ENCODE peak calls at places on chromosomes 11 and 22, in eight cellular contexts. One of them, this sample, is unnamed.

GRCh38 chr11:72727521-72727920 is 24.7 kb downstream of the ARAP1 start:
- DNase-seq in fibroblast of lung: no peak
- DNase-seq in BE2C: no peak
- DNase-seq in spleen: no peak
- DNase-seq in choroid plexus epithelial cell: no peak
- DNase-seq in left ventricle myocardium inferior: no peak
- DNase-seq in Ammon's horn: no peak
- DNase-seq in stimulated activated CD8-positive, alpha-beta memory T cell treated with anti-CD3 and anti-CD28 coated beads, Interleukin-15, amount 100 ng/mL, for 48 hours: no peak
- DNase-seq in this sample: no peak

GRCh38 chr11:115930276-115930675 is 426.1 kb upstream of the CADM1 start:
- DNase-seq in spleen: no peak
- DNase-seq in choroid plexus epithelial cell: no peak
- DNase-seq in stimulated activated CD8-positive, alpha-beta memory T cell treated with anti-CD3 and anti-CD28 coated beads, Interleukin-15, amount 100 ng/mL, for 48 hours: no peak
- DNase-seq in fibroblast of lung: no peak
- DNase-seq in BE2C: no peak
- DNase-seq in left ventricle myocardium inferior: no peak
- DNase-seq in Ammon's horn: peak
- DNase-seq in this sample: no peak

GRCh38 chr11:133903875-133904817 is 52.6 kb downstream of the IGSF9B start:
- DNase-seq in spleen: peak
- DNase-seq in choroid plexus epithelial cell: no peak
- DNase-seq in BE2C: peak
- DNase-seq in left ventricle myocardium inferior: no peak
- DNase-seq in stimulated activated CD8-positive, alpha-beta memory T cell treated with anti-CD3 and anti-CD28 coated beads, Interleukin-15, amount 100 ng/mL, for 48 hours: no peak
- DNase-seq in Ammon's horn: no peak
- DNase-seq in fibroblast of lung: no peak
- DNase-seq in this sample: no peak

GRCh38 chr11:5297671-5298070 is 4.1 kb downstream of the OR51B4 start:
- DNase-seq in Ammon's horn: no peak
- DNase-seq in left ventricle myocardium inferior: no peak
- DNase-seq in stimulated activated CD8-positive, alpha-beta memory T cell treated with anti-CD3 and anti-CD28 coated beads, Interleukin-15, amount 100 ng/mL, for 48 hours: no peak
- DNase-seq in BE2C: no peak
- DNase-seq in choroid plexus epithelial cell: no peak
- DNase-seq in spleen: no peak
- DNase-seq in fibroblast of lung: peak
- DNase-seq in this sample: no peak

GRCh38 chr22:45179276-45180049 is 15.7 kb downstream of the NUP50 start:
- DNase-seq in choroid plexus epithelial cell: no peak
- DNase-seq in spleen: no peak
- DNase-seq in Ammon's horn: no peak
- DNase-seq in left ventricle myocardium inferior: no peak
- DNase-seq in stimulated activated CD8-positive, alpha-beta memory T cell treated with anti-CD3 and anti-CD28 coated beads, Interleukin-15, amount 100 ng/mL, for 48 hours: no peak
- DNase-seq in BE2C: no peak
- DNase-seq in fibroblast of lung: no peak
- DNase-seq in this sample: no peak

GRCh38 chr11:108616549-108616948 is 23.0 kb upstream of the EXPH5 start:
- DNase-seq in BE2C: no peak
- DNase-seq in Ammon's horn: no peak
- DNase-seq in fibroblast of lung: peak
- DNase-seq in stimulated activated CD8-positive, alpha-beta memory T cell treated with anti-CD3 and anti-CD28 coated beads, Interleukin-15, amount 100 ng/mL, for 48 hours: no peak
- DNase-seq in spleen: no peak
- DNase-seq in left ventricle myocardium inferior: no peak
- DNase-seq in choroid plexus epithelial cell: peak
- DNase-seq in this sample: no peak

GRCh38 chr11:26753738-26754504 is 32.1 kb upstream of the SLC5A12 start:
- DNase-seq in left ventricle myocardium inferior: no peak
- DNase-seq in spleen: no peak
- DNase-seq in stimulated activated CD8-positive, alpha-beta memory T cell treated with anti-CD3 and anti-CD28 coated beads, Interleukin-15, amount 100 ng/mL, for 48 hours: no peak
- DNase-seq in fibroblast of lung: peak
- DNase-seq in Ammon's horn: peak
- DNase-seq in BE2C: peak
- DNase-seq in choroid plexus epithelial cell: peak
- DNase-seq in this sample: peak

GRCh38 chr11:26457660-26458059 is 114.4 kb downstream of the MUC15 start:
- DNase-seq in choroid plexus epithelial cell: no peak
- DNase-seq in left ventricle myocardium inferior: no peak
- DNase-seq in spleen: no peak
- DNase-seq in Ammon's horn: no peak
- DNase-seq in BE2C: no peak
- DNase-seq in stimulated activated CD8-positive, alpha-beta memory T cell treated with anti-CD3 and anti-CD28 coated beads, Interleukin-15, amount 100 ng/mL, for 48 hours: no peak
- DNase-seq in fibroblast of lung: no peak
- DNase-seq in this sample: no peak

GRCh38 chr11:945986-946385 is 20.3 kb downstream of the AP2A2 start:
- DNase-seq in BE2C: no peak
- DNase-seq in choroid plexus epithelial cell: peak
- DNase-seq in left ventricle myocardium inferior: no peak
- DNase-seq in spleen: no peak
- DNase-seq in Ammon's horn: peak
- DNase-seq in stimulated activated CD8-positive, alpha-beta memory T cell treated with anti-CD3 and anti-CD28 coated beads, Interleukin-15, amount 100 ng/mL, for 48 hours: no peak
- DNase-seq in fibroblast of lung: peak
- DNase-seq in this sample: peak

GRCh38 chr22:24185001-24185500 is 3.8 kb downstream of the SUSD2 start:
- DNase-seq in BE2C: peak
- DNase-seq in fibroblast of lung: no peak
- DNase-seq in left ventricle myocardium inferior: peak
- DNase-seq in choroid plexus epithelial cell: no peak
- DNase-seq in spleen: no peak
- DNase-seq in stimulated activated CD8-positive, alpha-beta memory T cell treated with anti-CD3 and anti-CD28 coated beads, Interleukin-15, amount 100 ng/mL, for 48 hours: no peak
- DNase-seq in Ammon's horn: no peak
- DNase-seq in this sample: no peak

GRCh38 chr11:72553748-72554147 is 119.4 kb upstream of the CLPB start:
- DNase-seq in left ventricle myocardium inferior: no peak
- DNase-seq in fibroblast of lung: no peak
- DNase-seq in BE2C: peak
- DNase-seq in stimulated activated CD8-positive, alpha-beta memory T cell treated with anti-CD3 and anti-CD28 coated beads, Interleukin-15, amount 100 ng/mL, for 48 hours: peak
- DNase-seq in choroid plexus epithelial cell: no peak
- DNase-seq in spleen: no peak
- DNase-seq in Ammon's horn: no peak
- DNase-seq in this sample: no peak

GRCh38 chr11:104668797-104669463 is 229.3 kb downstream of the CASP12 start:
- DNase-seq in left ventricle myocardium inferior: no peak
- DNase-seq in BE2C: no peak
- DNase-seq in Ammon's horn: no peak
- DNase-seq in spleen: no peak
- DNase-seq in choroid plexus epithelial cell: peak
- DNase-seq in stimulated activated CD8-positive, alpha-beta memory T cell treated with anti-CD3 and anti-CD28 coated beads, Interleukin-15, amount 100 ng/mL, for 48 hours: no peak
- DNase-seq in fibroblast of lung: peak
- DNase-seq in this sample: no peak

GRCh38 chr22:45527456-45527855 is 24.8 kb downstream of the FBLN1 start:
- DNase-seq in stimulated activated CD8-positive, alpha-beta memory T cell treated with anti-CD3 and anti-CD28 coated beads, Interleukin-15, amount 100 ng/mL, for 48 hours: no peak
- DNase-seq in fibroblast of lung: no peak
- DNase-seq in BE2C: no peak
- DNase-seq in Ammon's horn: no peak
- DNase-seq in left ventricle myocardium inferior: no peak
- DNase-seq in spleen: no peak
- DNase-seq in choroid plexus epithelial cell: no peak
- DNase-seq in this sample: no peak

GRCh38 chr11:115869780-115870431 is 365.7 kb upstream of the CADM1 start:
- DNase-seq in stimulated activated CD8-positive, alpha-beta memory T cell treated with anti-CD3 and anti-CD28 coated beads, Interleukin-15, amount 100 ng/mL, for 48 hours: peak
- DNase-seq in choroid plexus epithelial cell: no peak
- DNase-seq in spleen: no peak
- DNase-seq in left ventricle myocardium inferior: no peak
- DNase-seq in fibroblast of lung: peak
- DNase-seq in Ammon's horn: no peak
- DNase-seq in BE2C: peak
- DNase-seq in this sample: no peak

GRCh38 chr22:29727248-29727551 is 7.4 kb downstream of the CABP7 start:
- DNase-seq in left ventricle myocardium inferior: peak
- DNase-seq in spleen: no peak
- DNase-seq in Ammon's horn: peak
- DNase-seq in BE2C: peak
- DNase-seq in stimulated activated CD8-positive, alpha-beta memory T cell treated with anti-CD3 and anti-CD28 coated beads, Interleukin-15, amount 100 ng/mL, for 48 hours: no peak
- DNase-seq in fibroblast of lung: peak
- DNase-seq in choroid plexus epithelial cell: peak
- DNase-seq in this sample: no peak

GRCh38 chr11:21142007-21142406 is 472.6 kb downstream of the NELL1 start:
- DNase-seq in stimulated activated CD8-positive, alpha-beta memory T cell treated with anti-CD3 and anti-CD28 coated beads, Interleukin-15, amount 100 ng/mL, for 48 hours: no peak
- DNase-seq in spleen: no peak
- DNase-seq in choroid plexus epithelial cell: no peak
- DNase-seq in left ventricle myocardium inferior: no peak
- DNase-seq in BE2C: peak
- DNase-seq in fibroblast of lung: no peak
- DNase-seq in Ammon's horn: no peak
- DNase-seq in this sample: no peak

GRCh38 chr11:32312865-32313403 is 122.4 kb downstream of the WT1 start:
- DNase-seq in Ammon's horn: no peak
- DNase-seq in fibroblast of lung: peak
- DNase-seq in choroid plexus epithelial cell: peak
- DNase-seq in BE2C: peak
- DNase-seq in spleen: no peak
- DNase-seq in left ventricle myocardium inferior: no peak
- DNase-seq in stimulated activated CD8-positive, alpha-beta memory T cell treated with anti-CD3 and anti-CD28 coated beads, Interleukin-15, amount 100 ng/mL, for 48 hours: peak
- DNase-seq in this sample: no peak

GRCh38 chr22:19325296-19325950 is 33.9 kb upstream of the CLTCL1 start:
- DNase-seq in Ammon's horn: no peak
- DNase-seq in left ventricle myocardium inferior: no peak
- DNase-seq in choroid plexus epithelial cell: peak
- DNase-seq in stimulated activated CD8-positive, alpha-beta memory T cell treated with anti-CD3 and anti-CD28 coated beads, Interleukin-15, amount 100 ng/mL, for 48 hours: no peak
- DNase-seq in BE2C: no peak
- DNase-seq in spleen: no peak
- DNase-seq in fibroblast of lung: peak
- DNase-seq in this sample: no peak

GRCh38 chr11:128022007-128022368 is 565.4 kb downstream of the ETS1 start:
- DNase-seq in choroid plexus epithelial cell: peak
- DNase-seq in stimulated activated CD8-positive, alpha-beta memory T cell treated with anti-CD3 and anti-CD28 coated beads, Interleukin-15, amount 100 ng/mL, for 48 hours: no peak
- DNase-seq in Ammon's horn: peak
- DNase-seq in spleen: no peak
- DNase-seq in left ventricle myocardium inferior: no peak
- DNase-seq in BE2C: no peak
- DNase-seq in fibroblast of lung: peak
- DNase-seq in this sample: no peak

GRCh38 chr11:12691473-12691872 is 17.3 kb downstream of the TEAD1 start:
- DNase-seq in fibroblast of lung: peak
- DNase-seq in spleen: no peak
- DNase-seq in stimulated activated CD8-positive, alpha-beta memory T cell treated with anti-CD3 and anti-CD28 coated beads, Interleukin-15, amount 100 ng/mL, for 48 hours: no peak
- DNase-seq in BE2C: no peak
- DNase-seq in choroid plexus epithelial cell: peak
- DNase-seq in left ventricle myocardium inferior: no peak
- DNase-seq in Ammon's horn: no peak
- DNase-seq in this sample: no peak

GRCh38 chr11:75773595-75774353 is 5.2 kb downstream of the DGAT2 start:
- DNase-seq in stimulated activated CD8-positive, alpha-beta memory T cell treated with anti-CD3 and anti-CD28 coated beads, Interleukin-15, amount 100 ng/mL, for 48 hours: no peak
- DNase-seq in choroid plexus epithelial cell: no peak
- DNase-seq in left ventricle myocardium inferior: no peak
- DNase-seq in BE2C: peak
- DNase-seq in spleen: peak
- DNase-seq in Ammon's horn: no peak
- DNase-seq in fibroblast of lung: no peak
- DNase-seq in this sample: no peak

GRCh38 chr11:76910620-76911414 is 50.1 kb downstream of the ACER3 start:
- DNase-seq in fibroblast of lung: peak
- DNase-seq in choroid plexus epithelial cell: peak
- DNase-seq in stimulated activated CD8-positive, alpha-beta memory T cell treated with anti-CD3 and anti-CD28 coated beads, Interleukin-15, amount 100 ng/mL, for 48 hours: no peak
- DNase-seq in Ammon's horn: no peak
- DNase-seq in spleen: no peak
- DNase-seq in left ventricle myocardium inferior: peak
- DNase-seq in BE2C: no peak
- DNase-seq in this sample: no peak

GRCh38 chr22:45309422-45310227 is at the start of gene FAM118A:
- DNase-seq in choroid plexus epithelial cell: peak
- DNase-seq in Ammon's horn: peak
- DNase-seq in BE2C: peak
- DNase-seq in left ventricle myocardium inferior: peak
- DNase-seq in fibroblast of lung: peak
- DNase-seq in spleen: peak
- DNase-seq in stimulated activated CD8-positive, alpha-beta memory T cell treated with anti-CD3 and anti-CD28 coated beads, Interleukin-15, amount 100 ng/mL, for 48 hours: peak
- DNase-seq in this sample: peak

GRCh38 chr11:29616611-29617010 is 400.2 kb downstream of the KCNA4 start:
- DNase-seq in left ventricle myocardium inferior: no peak
- DNase-seq in choroid plexus epithelial cell: peak
- DNase-seq in Ammon's horn: no peak
- DNase-seq in BE2C: no peak
- DNase-seq in stimulated activated CD8-positive, alpha-beta memory T cell treated with anti-CD3 and anti-CD28 coated beads, Interleukin-15, amount 100 ng/mL, for 48 hours: no peak
- DNase-seq in spleen: no peak
- DNase-seq in fibroblast of lung: no peak
- DNase-seq in this sample: no peak

GRCh38 chr11:10204021-10204420 is 90.0 kb downstream of the SBF2 start:
- DNase-seq in fibroblast of lung: peak
- DNase-seq in stimulated activated CD8-positive, alpha-beta memory T cell treated with anti-CD3 and anti-CD28 coated beads, Interleukin-15, amount 100 ng/mL, for 48 hours: no peak
- DNase-seq in BE2C: no peak
- DNase-seq in choroid plexus epithelial cell: no peak
- DNase-seq in spleen: no peak
- DNase-seq in left ventricle myocardium inferior: no peak
- DNase-seq in Ammon's horn: no peak
- DNase-seq in this sample: no peak

GRCh38 chr11:113974741-113975470 is at the start of gene HTR3A:
- DNase-seq in Ammon's horn: no peak
- DNase-seq in spleen: no peak
- DNase-seq in fibroblast of lung: peak
- DNase-seq in left ventricle myocardium inferior: peak
- DNase-seq in BE2C: peak
- DNase-seq in choroid plexus epithelial cell: peak
- DNase-seq in stimulated activated CD8-positive, alpha-beta memory T cell treated with anti-CD3 and anti-CD28 coated beads, Interleukin-15, amount 100 ng/mL, for 48 hours: no peak
- DNase-seq in this sample: no peak

GRCh38 chr22:42179616-42180015 is 49.0 kb upstream of the CYP2D6 start:
- DNase-seq in choroid plexus epithelial cell: peak
- DNase-seq in fibroblast of lung: peak
- DNase-seq in spleen: no peak
- DNase-seq in Ammon's horn: no peak
- DNase-seq in left ventricle myocardium inferior: no peak
- DNase-seq in BE2C: no peak
- DNase-seq in stimulated activated CD8-positive, alpha-beta memory T cell treated with anti-CD3 and anti-CD28 coated beads, Interleukin-15, amount 100 ng/mL, for 48 hours: no peak
- DNase-seq in this sample: no peak

GRCh38 chr11:78061088-78061920 is 2.4 kb upstream of the THRSP start:
- DNase-seq in stimulated activated CD8-positive, alpha-beta memory T cell treated with anti-CD3 and anti-CD28 coated beads, Interleukin-15, amount 100 ng/mL, for 48 hours: no peak
- DNase-seq in fibroblast of lung: no peak
- DNase-seq in choroid plexus epithelial cell: no peak
- DNase-seq in Ammon's horn: no peak
- DNase-seq in left ventricle myocardium inferior: peak
- DNase-seq in BE2C: no peak
- DNase-seq in spleen: no peak
- DNase-seq in this sample: no peak

GRCh38 chr11:107446822-107447431 is 10.7 kb downstream of the CWF19L2 start:
- DNase-seq in choroid plexus epithelial cell: no peak
- DNase-seq in fibroblast of lung: no peak
- DNase-seq in Ammon's horn: no peak
- DNase-seq in left ventricle myocardium inferior: no peak
- DNase-seq in BE2C: no peak
- DNase-seq in stimulated activated CD8-positive, alpha-beta memory T cell treated with anti-CD3 and anti-CD28 coated beads, Interleukin-15, amount 100 ng/mL, for 48 hours: no peak
- DNase-seq in spleen: no peak
- DNase-seq in this sample: no peak

GRCh38 chr11:85118151-85118550 is 509.0 kb downstream of the DLG2 start:
- DNase-seq in BE2C: no peak
- DNase-seq in Ammon's horn: no peak
- DNase-seq in fibroblast of lung: no peak
- DNase-seq in choroid plexus epithelial cell: peak
- DNase-seq in left ventricle myocardium inferior: no peak
- DNase-seq in stimulated activated CD8-positive, alpha-beta memory T cell treated with anti-CD3 and anti-CD28 coated beads, Interleukin-15, amount 100 ng/mL, for 48 hours: no peak
- DNase-seq in spleen: no peak
- DNase-seq in this sample: no peak